ENCODE peak calls at places on chromosomes 5 and 9, in four cellular contexts. L is DMS153; U is NCI-H1105 treated with DMSO at 0.1 percent for 48 hours; G is CD8-positive, alpha-beta T cell. K is an unnamed sample.

GRCh38 chr5:159402328-159402727 is 72.0 kb upstream of the IL12B start:
- DNase-seq in G (no peak), L (peak; percentile 1), U (no peak), K (no peak)

GRCh38 chr9:693460-694390 is 147.8 kb upstream of the DMRT1 start:
- DNase-seq in G (no peak), L (no peak), U (no peak), K (no peak)

GRCh38 chr9:135137398-135137832 is 49.9 kb downstream of the OLFM1 start:
- DNase-seq in G (no peak), L (no peak), U (no peak), K (peak; percentile 16)

GRCh38 chr5:56685503-56686217 is 129.7 kb upstream of the MAP3K1 start:
- DNase-seq in L (no peak), G (no peak), U (no peak), K (no peak)

GRCh38 chr9:121876212-121876611 is 216.9 kb downstream of the TTLL11 start:
- DNase-seq in G (no peak), L (no peak), U (no peak), K (no peak)

GRCh38 chr9:129497064-129497836 is 123.7 kb downstream of the C9orf50 start:
- DNase-seq in U (peak; percentile 82), L (no peak), G (no peak), K (no peak)

GRCh38 chr9:75438716-75439115 is 350.4 kb downstream of the OSTF1 start:
- DNase-seq in U (no peak), G (no peak), L (no peak), K (no peak)

GRCh38 chr9:116318463-116319271 is 165.1 kb downstream of the PAPPA start:
- DNase-seq in G (no peak), U (no peak), L (no peak), K (no peak)

GRCh38 chr5:60455589-60455988 is 244.4 kb downstream of the DEPDC1B start:
- DNase-seq in G (no peak), U (no peak), L (no peak), K (no peak)